ENCODE peak calls at places on chromosomes 4 and X, in seven cellular contexts. U, H, E, Q, G, N and S are unnamed samples.

GRCh38 chr4:158176108-158176507 is 3.3 kb upstream of the GASK1B start:
- DNase-seq in G (no peak), N (no peak), E (no peak), U (no peak), Q (no peak), H (peak), S (peak)

GRCh38 chr4:183256756-183257385 is 63.2 kb downstream of the CLDN22 start:
- DNase-seq in U (peak), E (peak), Q (peak), G (no peak), H (peak), N (no peak), S (peak)

GRCh38 chr4:111228874-111229273 is 606.0 kb upstream of the PITX2 start:
- DNase-seq in U (no peak), Q (no peak), E (no peak), N (peak), G (no peak), H (no peak), S (no peak)

GRCh38 chr4:40998680-40999358 is 215.5 kb downstream of the APBB2 start:
- DNase-seq in U (peak), E (no peak), N (no peak), Q (no peak), G (peak), H (peak), S (peak)

GRCh38 chr4:170274616-170275015 is 184.9 kb upstream of the AADAT start:
- DNase-seq in G (no peak), E (no peak), H (no peak), U (no peak), Q (no peak), N (peak), S (no peak)

GRCh38 chr4:64582492-64582891 is 173.2 kb upstream of the TECRL start:
- DNase-seq in E (no peak), H (peak), G (no peak), U (no peak), N (no peak), Q (no peak), S (peak)

GRCh38 chr4:74619931-74620702 is 174.2 kb downstream of the BTC start:
- DNase-seq in H (no peak), U (peak), G (no peak), E (no peak), N (no peak), Q (no peak), S (no peak)

GRCh38 chrX:121114691-121115090 is 67.3 kb downstream of the GLUD2 start:
- DNase-seq in U (no peak), N (no peak), Q (no peak), H (no peak), G (no peak), E (no peak), S (no peak)

GRCh38 chr4:56247646-56248045 is 139.6 kb downstream of the AASDH start:
- DNase-seq in N (no peak), Q (no peak), G (no peak), U (no peak), H (no peak), E (no peak), S (no peak)

GRCh38 chr4:86055898-86056297 is 304.0 kb downstream of the MAPK10 start:
- DNase-seq in E (no peak), U (no peak), G (no peak), H (peak), N (no peak), Q (no peak), S (no peak)

GRCh38 chr4:24765331-24765990 is 29.9 kb upstream of the SOD3 start:
- DNase-seq in Q (no peak), G (no peak), E (peak), U (peak), H (no peak), N (no peak), S (no peak)

GRCh38 chrX:17930850-17931249 is 69.8 kb upstream of the RAI2 start:
- DNase-seq in N (no peak), U (no peak), G (no peak), H (peak), Q (no peak), E (no peak), S (no peak)

GRCh38 chrX:110509778-110510510 is 151.3 kb downstream of the RTL9 start:
- DNase-seq in H (peak), E (no peak), Q (no peak), N (no peak), U (peak), G (no peak), S (peak)

GRCh38 chr4:143127621-143128020 is 57.1 kb upstream of the USP38 start:
- DNase-seq in N (no peak), Q (no peak), G (no peak), U (no peak), E (no peak), H (no peak), S (no peak)

GRCh38 chr4:185165605-185166063 is 22.6 kb downstream of the SLC25A4 start:
- DNase-seq in E (no peak), G (no peak), Q (no peak), H (no peak), U (peak), N (peak), S (no peak)

GRCh38 chrX:2767631-2768455 is 16.0 kb downstream of the XG start:
- DNase-seq in H (peak), U (peak), G (no peak), E (peak), Q (no peak), N (no peak), S (peak)

GRCh38 chr4:107164962-107165361 is 128.8 kb upstream of the DKK2 start:
- DNase-seq in N (no peak), E (no peak), H (no peak), Q (no peak), G (no peak), U (no peak), S (no peak)

GRCh38 chr4:38368612-38369011 is 295.4 kb upstream of the KLF3 start:
- DNase-seq in U (no peak), E (no peak), N (no peak), Q (no peak), H (no peak), G (no peak), S (no peak)

GRCh38 chr4:189124149-189124758 is 816.4 kb upstream of the FRG1 start:
- DNase-seq in H (peak), U (no peak), N (peak), E (no peak), G (no peak), Q (peak), S (peak)

GRCh38 chr4:122099896-122100295 is 52.2 kb upstream of the BLTP1 start:
- DNase-seq in Q (no peak), H (no peak), U (peak), N (peak), E (no peak), G (no peak), S (no peak)

GRCh38 chrX:121010218-121010617 is 24.7 kb upstream of the CT47A1 start:
- DNase-seq in G (no peak), H (no peak), U (no peak), E (no peak), Q (no peak), N (no peak), S (no peak)

GRCh38 chr4:86855572-86855971 is 6.4 kb upstream of the SLC10A6 start:
- DNase-seq in G (no peak), Q (no peak), H (no peak), E (no peak), U (no peak), N (peak), S (peak)

GRCh38 chr4:2076908-2077534 is 17.9 kb downstream of the NAT8L start:
- DNase-seq in G (no peak), U (no peak), E (no peak), N (no peak), Q (peak), H (no peak), S (peak)

GRCh38 chrX:71056857-71057256 is 11.3 kb downstream of the SNX12 start:
- DNase-seq in Q (no peak), H (no peak), G (no peak), N (no peak), E (no peak), U (peak), S (no peak)

GRCh38 chrX:155334486-155335316 is at the start of gene CLIC2:
- DNase-seq in E (no peak), G (peak), Q (no peak), U (peak), N (no peak), H (no peak), S (no peak)

GRCh38 chr4:8539661-8540060 is 40.5 kb upstream of the GPR78 start:
- DNase-seq in G (no peak), N (no peak), H (no peak), E (peak), U (no peak), Q (no peak), S (peak)

GRCh38 chrX:85359051-85359450 is 20.4 kb downstream of the POF1B start:
- DNase-seq in Q (no peak), G (no peak), U (no peak), N (no peak), H (no peak), E (no peak), S (no peak)

GRCh38 chr4:25107827-25108516 is 52.3 kb downstream of the SEPSECS start:
- DNase-seq in H (no peak), Q (no peak), G (no peak), N (no peak), U (no peak), E (no peak), S (no peak)

GRCh38 chr4:150415213-150415612 is 166.7 kb upstream of the MAB21L2 start:
- DNase-seq in U (no peak), Q (no peak), N (no peak), G (no peak), E (no peak), H (no peak), S (no peak)

GRCh38 chr4:173420821-173421220 is 21.9 kb upstream of the SCRG1 start:
- DNase-seq in U (no peak), N (no peak), H (no peak), E (no peak), G (no peak), Q (no peak), S (no peak)

GRCh38 chrX:63754141-63754859 is 30.7 kb downstream of the ARHGEF9 start:
- DNase-seq in E (no peak), N (no peak), Q (peak), G (no peak), H (no peak), U (no peak), S (no peak)

GRCh38 chr4:173411106-173411703 is 12.3 kb upstream of the SCRG1 start:
- DNase-seq in G (no peak), H (no peak), E (no peak), U (no peak), N (no peak), Q (no peak), S (no peak)

GRCh38 chr4:84821064-84821463 is 145.4 kb downstream of the WDFY3 start:
- DNase-seq in E (no peak), G (no peak), H (no peak), Q (no peak), N (no peak), U (peak), S (no peak)

GRCh38 chr4:66750273-66750672 is 795.0 kb downstream of the CENPC start:
- DNase-seq in Q (no peak), H (no peak), G (no peak), U (no peak), E (no peak), N (peak), S (peak)

GRCh38 chr4:172962564-172963353 is 205.9 kb upstream of the GALNT7 start:
- DNase-seq in H (no peak), N (no peak), Q (no peak), E (no peak), U (peak), G (no peak), S (no peak)

GRCh38 chrX:42098897-42099296 is 175.5 kb upstream of the CASK start:
- DNase-seq in N (no peak), U (no peak), G (no peak), H (no peak), E (no peak), Q (no peak), S (peak)

GRCh38 chr4:119580293-119580692 is 48.3 kb downstream of the PDE5A start:
- DNase-seq in H (peak), U (no peak), G (no peak), Q (no peak), N (no peak), E (no peak), S (no peak)